ENCODE peak calls at places on chromosomes 4 and X, in nine cellular contexts. F, W, L, M, I, B, H, A and N are unnamed samples.

GRCh38 chr4:41600243-41600642 is 62.3 kb downstream of the LIMCH1 start:
- DNase-seq in F (no peak), M (no peak), I (no peak), A (no peak), B (no peak), H (no peak), W (no peak), L (no peak), N (no peak)

GRCh38 chr4:57156242-57156990 is 46.2 kb upstream of the IGFBP7 start:
- DNase-seq in W (no peak), A (no peak), I (no peak), M (no peak), H (no peak), L (no peak), F (no peak), B (no peak), N (no peak)

GRCh38 chrX:84501798-84502628 is at the start of gene HDX:
- DNase-seq in I (peak; percentile 27), W (peak; percentile 46), H (peak; percentile 48), F (peak; percentile 42), L (peak; percentile 79), B (peak; percentile 92), M (peak; percentile 83), A (peak; percentile 56), N (peak; percentile 28)

GRCh38 chr4:159235779-159236368 is 133.0 kb downstream of the RAPGEF2 start:
- DNase-seq in F (no peak), B (no peak), W (no peak), A (no peak), M (no peak), I (no peak), L (no peak), H (no peak), N (no peak)

GRCh38 chrX:75155830-75156525 is at the start of gene ABCB7:
- DNase-seq in A (peak; percentile 75), F (peak; percentile 20), H (peak; percentile 62), I (peak; percentile 34), B (peak; percentile 73), M (peak; percentile 50), W (peak; percentile 58), L (peak; percentile 70), N (peak; percentile 44)

GRCh38 chr4:109298279-109299010 is 4.0 kb downstream of the COL25A1 start:
- DNase-seq in F (no peak), L (no peak), A (peak; percentile 27), H (no peak), W (no peak), B (no peak), I (no peak), M (no peak), N (peak; percentile 11)

GRCh38 chr4:78954048-78954666 is 14.9 kb upstream of the PAQR3 start:
- DNase-seq in H (no peak), A (peak; percentile 18), B (no peak), F (no peak), L (no peak), W (no peak), I (no peak), M (peak; percentile 37), N (no peak)

GRCh38 chr4:100168521-100168920 is 21.7 kb downstream of the DDIT4L start:
- DNase-seq in W (no peak), I (no peak), M (no peak), F (no peak), L (no peak), A (no peak), H (no peak), B (no peak), N (no peak)

DNA sequence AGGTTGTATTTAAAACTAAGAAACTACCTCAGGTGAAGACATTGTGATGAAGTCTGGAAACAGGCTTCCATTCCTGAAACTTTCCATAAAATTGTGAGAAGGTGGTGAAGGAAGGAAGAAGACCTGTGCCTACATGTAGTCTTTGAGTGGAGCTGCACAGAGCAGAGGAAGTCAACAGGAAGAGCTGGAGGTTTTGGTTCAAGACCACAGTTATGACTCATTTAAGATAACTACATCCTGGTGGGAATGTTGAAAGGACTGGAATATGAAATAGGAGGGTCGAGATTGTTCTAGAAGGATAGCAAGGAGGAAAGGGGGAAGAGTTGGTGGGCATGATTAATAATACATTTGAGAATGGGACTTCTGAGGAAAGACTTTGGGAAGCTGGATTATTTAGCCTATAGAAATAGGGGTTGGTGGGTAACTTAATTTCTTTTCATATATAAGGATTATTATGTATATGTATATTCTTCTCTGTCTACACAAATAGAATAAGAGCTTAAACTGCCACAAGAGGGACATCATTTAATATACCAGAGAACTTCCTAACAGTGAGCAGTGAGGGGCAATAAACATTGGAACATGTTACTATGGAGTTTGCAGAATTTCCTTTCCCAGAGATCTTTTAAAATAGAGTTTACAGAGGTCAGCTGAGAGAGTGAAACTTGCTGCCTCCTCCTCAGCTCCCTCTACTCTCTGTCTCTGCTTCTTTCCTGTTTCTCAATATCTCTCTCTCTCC is 23.5 kb downstream of the AWAT2 start:
- DNase-seq in W (no peak), F (no peak), H (no peak), I (no peak), L (no peak), A (no peak), B (no peak), M (no peak), N (no peak)
- H3K27me3 ChIP-seq in W (no peaks in the 10 kb centered on the region), F (no peaks in the 10 kb centered on the region), H (no peaks in the 10 kb centered on the region), I (no peaks in the 10 kb centered on the region), L (no peaks in the 10 kb centered on the region), A (peaks cover under 1% of the 10 kb centered on the region), B (no peaks in the 10 kb centered on the region), M (peaks cover 20% of the 10 kb centered on the region), N (no peaks in the 10 kb centered on the region)

DNA sequence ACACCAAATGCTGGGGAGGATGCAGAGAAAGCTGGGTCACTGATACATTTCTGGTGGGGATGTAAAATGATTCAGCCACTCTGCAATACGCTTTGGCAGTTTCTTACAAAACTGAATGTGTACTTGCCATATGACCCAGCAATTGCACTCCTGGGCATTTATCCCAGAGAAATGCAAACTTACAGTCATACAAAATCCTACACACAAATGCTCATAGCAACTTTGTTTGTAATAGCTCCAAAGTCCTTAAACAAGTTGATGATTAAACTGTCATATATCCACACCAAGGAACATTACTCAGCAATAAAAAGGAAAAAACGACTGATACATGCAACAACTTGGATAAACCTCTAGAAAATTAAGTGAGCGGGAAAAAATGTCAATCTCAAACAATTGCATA is 12.3 kb downstream of the MID1 start:
- DNase-seq in M (no peak), A (no peak), B (no peak), I (no peak), H (no peak), W (no peak), F (no peak), L (no peak), N (no peak)
- H3K27me3 ChIP-seq in M (peaks cover 7% of the 10 kb centered on the region), A (no peaks in the 10 kb centered on the region), B (no peaks in the 10 kb centered on the region), I (no peaks in the 10 kb centered on the region), H (no peaks in the 10 kb centered on the region), W (no peaks in the 10 kb centered on the region), F (no peaks in the 10 kb centered on the region), L (no peaks in the 10 kb centered on the region), N (no peaks in the 10 kb centered on the region)

DNA sequence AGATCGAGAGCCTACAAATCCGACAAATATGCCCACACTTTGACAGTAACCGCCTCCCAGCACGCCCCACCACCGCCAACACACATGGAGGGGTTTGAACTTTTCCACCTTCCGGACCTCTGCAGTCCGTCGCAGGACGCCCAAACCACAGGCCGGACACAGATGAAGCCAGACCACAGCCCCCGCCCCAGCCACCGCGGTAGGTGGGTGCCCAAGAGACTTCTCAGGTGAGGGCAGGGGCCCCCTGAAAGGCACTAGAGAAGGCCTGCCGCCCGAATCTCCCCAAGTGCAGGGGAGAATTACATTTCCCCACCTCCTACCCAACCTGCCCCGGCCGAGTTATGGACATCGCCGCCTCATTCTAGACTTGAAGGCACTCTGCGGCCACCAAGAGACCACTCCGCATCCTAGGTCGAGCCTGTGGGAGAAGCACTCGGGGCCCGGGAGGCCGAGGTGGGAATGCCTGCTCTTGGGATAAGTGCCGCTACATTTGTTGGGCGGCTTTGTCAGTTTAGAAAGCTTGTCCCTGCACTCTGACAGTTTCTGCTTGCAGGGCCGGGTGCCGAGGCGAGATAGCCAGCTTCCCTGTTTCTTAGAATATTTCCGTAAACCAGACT is 21.5 kb downstream of the HAND2 start:
- DNase-seq in F (no peak), L (no peak), M (no peak), H (no peak), B (no peak), A (peak; percentile 55), W (no peak), I (no peak), N (no peak)
- H3K27me3 ChIP-seq in F (peaks cover 1% of the 10 kb centered on the region), L (no peaks in the 10 kb centered on the region), M (peaks cover 92% of the 10 kb centered on the region), H (peaks cover 33% of the 10 kb centered on the region), B (peaks cover 100% of the 10 kb centered on the region), A (no peaks in the 10 kb centered on the region), W (peaks cover 36% of the 10 kb centered on the region), I (peaks cover 10% of the 10 kb centered on the region), N (peaks cover 44% of the 10 kb centered on the region)

GRCh38 chr4:9943761-9944160 is 77.5 kb downstream of the SLC2A9 start:
- DNase-seq in B (no peak), H (no peak), W (no peak), L (no peak), M (no peak), I (no peak), A (no peak), F (no peak), N (no peak)

GRCh38 chr4:9942921-9943600 is 78.2 kb downstream of the SLC2A9 start:
- DNase-seq in B (no peak), F (no peak), H (no peak), I (no peak), M (no peak), A (no peak), W (no peak), L (no peak), N (no peak)

GRCh38 chr4:9947168-9948062 is 73.9 kb downstream of the SLC2A9 start:
- DNase-seq in F (no peak), H (no peak), B (no peak), I (no peak), W (no peak), L (no peak), A (no peak), M (no peak), N (no peak)

GRCh38 chr4:9944431-9945425 is 76.6 kb downstream of the SLC2A9 start:
- DNase-seq in M (no peak), W (no peak), I (no peak), L (no peak), A (no peak), F (no peak), H (no peak), B (no peak), N (no peak)

GRCh38 chr4:9946171-9946570 is 75.1 kb downstream of the SLC2A9 start:
- DNase-seq in A (no peak), L (no peak), I (no peak), F (no peak), H (no peak), W (no peak), B (no peak), M (no peak), N (no peak)
- H3K27me3 ChIP-seq in A (no peaks in the 10 kb centered on the region), L (no peaks in the 10 kb centered on the region), I (no peaks in the 10 kb centered on the region), F (no peaks in the 10 kb centered on the region), H (no peaks in the 10 kb centered on the region), W (no peaks in the 10 kb centered on the region), B (no peaks in the 10 kb centered on the region), M (no peaks in the 10 kb centered on the region), N (no peaks in the 10 kb centered on the region)

GRCh38 chr4:8690216-8690786 is 97.7 kb downstream of the CPZ start:
- DNase-seq in H (no peak), M (no peak), A (no peak), W (no peak), F (no peak), B (peak; percentile 49), I (no peak), L (no peak), N (no peak)
- H3K27me3 ChIP-seq in H (no peaks in the 10 kb centered on the region), M (peaks cover 15% of the 10 kb centered on the region), A (no peaks in the 10 kb centered on the region), W (no peaks in the 10 kb centered on the region), F (no peaks in the 10 kb centered on the region), B (peaks cover 30% of the 10 kb centered on the region), I (no peaks in the 10 kb centered on the region), L (no peaks in the 10 kb centered on the region), N (no peaks in the 10 kb centered on the region)